ENCODE peak calls at places on chromosomes 4 and X, in five cellular contexts. D, Q, V, Y and N are unnamed samples.

GRCh38 chr4:40375620-40376019 is 40.5 kb downstream of the CHRNA9 start:
- DNase-seq in D (no peak), Q (no peak), V (no peak), Y (no peak), N (no peak)

GRCh38 chr4:118282692-118283091 is 70.1 kb downstream of the PRSS12 start:
- DNase-seq in D (no peak), Q (peak; percentile 75), V (no peak), Y (peak; percentile 88), N (no peak)

GRCh38 chr4:145170209-145170608 is 10.2 kb downstream of the OTUD4 start:
- DNase-seq in D (no peak), Q (peak; percentile 42), V (no peak), Y (no peak), N (no peak)

GRCh38 chrX:40268126-40268525 is 170.4 kb upstream of the BCOR start:
- DNase-seq in D (no peak), Q (no peak), V (no peak), Y (no peak), N (no peak)

GRCh38 chr4:47876310-47876709 is 38.1 kb downstream of the NFXL1 start:
- DNase-seq in D (no peak), Q (no peak), V (no peak), Y (no peak), N (no peak)

GRCh38 chr4:27594917-27595316 is 734.3 kb downstream of the STIM2 start:
- DNase-seq in D (no peak), Q (peak; percentile 2), V (no peak), Y (no peak), N (no peak)

GRCh38 chrX:39928704-39929439 is 168.9 kb downstream of the BCOR start:
- DNase-seq in D (peak; percentile 61), Q (no peak), V (no peak), Y (no peak), N (no peak)

GRCh38 chr4:138090145-138090917 is 151.8 kb downstream of the SLC7A11 start:
- DNase-seq in D (peak; percentile 70), Q (peak; percentile 65), V (peak; percentile 42), Y (peak; percentile 75), N (peak; percentile 61)

GRCh38 chrX:140766024-140766611 is 56.6 kb downstream of the LINC00632 start:
- DNase-seq in D (no peak), Q (peak; percentile 49), V (peak; percentile 26), Y (peak; percentile 13), N (peak; percentile 42)

GRCh38 chr4:98546910-98547544 is 111.4 kb downstream of the TSPAN5 start:
- DNase-seq in D (no peak), Q (peak; percentile 71), V (no peak), Y (peak; percentile 30), N (no peak)

GRCh38 chr4:13851541-13851940 is 224.0 kb upstream of the BOD1L1 start:
- DNase-seq in D (no peak), Q (no peak), V (no peak), Y (no peak), N (no peak)

GRCh38 chr4:31442236-31442635 is 722.1 kb downstream of the PCDH7 start:
- DNase-seq in D (no peak), Q (no peak), V (no peak), Y (no peak), N (no peak)

GRCh38 chrX:155263854-155264628 is at the start of gene RAB39B:
- DNase-seq in D (peak; percentile 51), Q (peak; percentile 60), V (peak; percentile 79), Y (peak; percentile 60), N (peak; percentile 9)

GRCh38 chrX:131609480-131609879 is 65.6 kb downstream of the OR13H1 start:
- DNase-seq in D (no peak), Q (no peak), V (no peak), Y (no peak), N (no peak)

GRCh38 chr4:6263541-6264540 is 5.8 kb upstream of the WFS1 start:
- DNase-seq in D (no peak), Q (peak; percentile 46), V (no peak), Y (peak; percentile 55), N (no peak)

GRCh38 chr4:15238720-15239119 is 189.1 kb upstream of the C1QTNF7 start:
- DNase-seq in D (peak; percentile 25), Q (peak; percentile 30), V (peak; percentile 43), Y (peak; percentile 25), N (no peak)

GRCh38 chr4:40349561-40350198 is 14.5 kb downstream of the CHRNA9 start:
- DNase-seq in D (no peak), Q (peak; percentile 71), V (peak; percentile 60), Y (no peak), N (peak; percentile 96)

GRCh38 chr4:145340071-145340695 is 141.5 kb upstream of the SMAD1 start:
- DNase-seq in D (no peak), Q (no peak), V (no peak), Y (no peak), N (no peak)

GRCh38 chrX:68998716-68999115 is 166.5 kb downstream of the PJA1 start:
- DNase-seq in D (no peak), Q (no peak), V (no peak), Y (peak; percentile 15), N (peak; percentile 11)

GRCh38 chrX:19750028-19750786 is 137.2 kb downstream of the SH3KBP1 start:
- DNase-seq in D (no peak), Q (no peak), V (no peak), Y (no peak), N (no peak)

GRCh38 chrX:102708900-102709299 is 3.3 kb upstream of the GPRASP2 start:
- DNase-seq in D (no peak), Q (no peak), V (peak; percentile 8), Y (no peak), N (no peak)

GRCh38 chr4:106264331-106264728 is 51.7 kb downstream of the TBCK start:
- DNase-seq in D (no peak), Q (peak; percentile 7), V (no peak), Y (no peak), N (no peak)

GRCh38 chrX:103254171-103254824 is 657 bp downstream of the TCEAL8 start:
- DNase-seq in D (no peak), Q (peak; percentile 43), V (peak; percentile 72), Y (peak; percentile 51), N (no peak)

GRCh38 chrX:12007881-12008280 is 130.4 kb upstream of the FRMPD4 start:
- DNase-seq in D (peak; percentile 17), Q (peak; percentile 91), V (no peak), Y (peak; percentile 87), N (peak; percentile 15)

GRCh38 chrX:109742722-109743121 is 9.7 kb upstream of the ACSL4 start:
- DNase-seq in D (no peak), Q (no peak), V (no peak), Y (no peak), N (no peak)

GRCh38 chr4:100828986-100829685 is 311.3 kb upstream of the EMCN start:
- DNase-seq in D (no peak), Q (peak; percentile 63), V (no peak), Y (no peak), N (no peak)

GRCh38 chr4:122015203-122015602 is 63.3 kb upstream of the TRPC3 start:
- DNase-seq in D (no peak), Q (no peak), V (no peak), Y (no peak), N (no peak)

GRCh38 chr4:98663226-98664006 is 5.0 kb upstream of the TSPAN5 start:
- DNase-seq in D (no peak), Q (no peak), V (no peak), Y (no peak), N (no peak)

GRCh38 chrX:24498181-24498580 is 33.1 kb downstream of the PDK3 start:
- DNase-seq in D (peak; percentile 28), Q (peak; percentile 7), V (peak; percentile 5), Y (no peak), N (no peak)

DNA sequence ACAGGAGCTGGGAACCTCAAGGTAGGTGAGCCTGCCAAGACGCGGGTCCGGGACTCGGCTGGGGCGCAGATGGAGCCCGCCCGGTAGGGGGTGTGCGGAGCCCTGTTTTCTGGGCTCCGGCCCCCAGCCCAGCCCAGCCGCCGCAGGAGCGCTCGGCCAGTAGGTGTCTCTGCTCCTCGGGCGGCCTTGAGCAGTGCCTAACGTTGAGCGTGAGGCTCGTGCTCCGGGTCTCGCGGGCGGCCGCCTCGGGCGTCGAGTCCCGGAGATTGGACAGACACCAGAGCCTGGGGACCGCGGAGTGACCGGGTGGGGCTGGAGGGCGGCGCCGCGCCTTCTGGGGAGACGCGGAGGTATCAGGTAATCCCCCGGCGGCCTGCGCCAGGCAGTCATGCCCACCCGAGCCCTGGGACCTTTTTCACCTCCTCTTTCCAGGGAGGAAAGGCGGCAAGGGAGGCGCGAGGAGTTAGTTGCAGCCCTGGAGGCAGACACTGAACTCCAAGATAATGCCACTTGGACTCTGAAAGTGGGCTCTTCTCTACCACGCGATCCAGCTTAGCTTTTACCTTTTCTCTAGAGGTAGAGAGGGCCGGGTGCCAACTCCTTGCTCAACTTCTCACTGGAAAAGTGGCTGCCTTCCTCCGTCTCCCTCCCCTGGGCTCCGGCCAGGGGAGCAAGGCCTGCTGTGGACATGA is 14.5 kb upstream of the FGG start:
- DNase-seq in D (peak; percentile 51), Q (peak; percentile 61), V (no peak), Y (peak; percentile 65), N (no peak)
- TF ChIP-seq CTCF in D (peak; percentile 65), Q (peak; percentile 43), V (no peak), Y (peak; percentile 60), N (peak; percentile 25)

GRCh38 chr4:119851649-119852048 is 215.0 kb downstream of the MAD2L1 start:
- DNase-seq in D (no peak), Q (no peak), V (no peak), Y (no peak), N (no peak)
- H3K4me2 ChIP-seq in D (no peak overlapping the region), Q (no peak overlapping the region), V (no peak overlapping the region), Y (no peak overlapping the region), N (no peak overlapping the region)

GRCh38 chr4:8343967-8344331 is 74.4 kb downstream of the HTRA3 start:
- DNase-seq in D (no peak), Q (no peak), V (no peak), Y (no peak), N (no peak)

GRCh38 chr4:8340721-8341680 is 71.4 kb downstream of the HTRA3 start:
- DNase-seq in D (no peak), Q (no peak), V (no peak), Y (no peak), N (no peak)

GRCh38 chr4:8343051-8343966 is 73.8 kb downstream of the HTRA3 start:
- DNase-seq in D (no peak), Q (no peak), V (no peak), Y (no peak), N (no peak)

GRCh38 chr4:8341691-8342090 is 72.1 kb downstream of the HTRA3 start:
- DNase-seq in D (no peak), Q (no peak), V (no peak), Y (no peak), N (no peak)

GRCh38 chr4:8342651-8343050 is 73.1 kb downstream of the HTRA3 start:
- DNase-seq in D (no peak), Q (no peak), V (no peak), Y (no peak), N (no peak)
- TF ChIP-seq CTCF in D (no peak), Q (no peak), V (peak; percentile 27), Y (no peak), N (no peak)

DNA sequence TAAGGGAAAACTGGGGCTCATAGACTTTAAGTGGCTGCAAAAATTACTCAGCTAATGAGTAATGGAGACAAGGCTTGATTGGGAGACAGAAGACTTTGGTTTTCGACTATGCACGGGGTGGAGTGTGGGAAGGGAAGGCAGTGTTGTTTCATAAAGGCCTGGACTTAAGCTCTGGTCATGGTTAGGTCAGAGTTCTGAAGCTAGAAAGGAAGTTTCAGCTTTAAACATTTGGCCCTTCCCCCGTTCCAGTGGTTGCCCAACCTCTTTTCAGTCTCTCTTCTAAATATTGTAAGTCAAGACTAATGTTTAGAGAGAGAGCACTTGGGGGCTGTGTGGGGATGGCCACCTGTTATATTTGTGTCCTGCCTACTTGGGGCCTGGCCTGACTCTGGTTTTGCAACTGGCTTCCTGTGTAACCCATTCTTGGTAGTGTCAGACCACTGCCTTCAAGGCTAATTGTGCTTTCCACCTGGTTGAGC is 21.0 kb downstream of the MSN start:
- DNase-seq in D (no peak), Q (peak; percentile 77), V (no peak), Y (peak; percentile 61), N (no peak)
- H3K4me2 ChIP-seq in D (peak overlapping the region; percentile 39), Q (no peak overlapping the region), V (peak overlapping the region; percentile 12), Y (no peak overlapping the region), N (no peak overlapping the region)